ENCODE peak calls at places on chromosomes 2 and 18, in nine cellular contexts. One of them, this sample, is unnamed.
A peak's percentile ranks its signal among the peaks of the same experiment; 100 is the strongest.

GRCh38 chr2:160022162-160022561 is 40.3 kb downstream of the PLA2R1 start:
- DNase-seq in SK-N-SH: no peak
- DNase-seq in uterus: no peak
- DNase-seq in HFFc6: no peak
- DNase-seq in astrocyte of the cerebellum: no peak
- DNase-seq in AG04450: no peak
- DNase-seq in type B pancreatic cell: no peak
- DNase-seq in AG10803: no peak
- DNase-seq in dorsolateral prefrontal cortex: no peak
- DNase-seq in this sample: no peak

GRCh38 chr2:177551989-177552413 is 159.4 kb downstream of the AGPS start:
- DNase-seq in astrocyte of the cerebellum: no peak
- DNase-seq in uterus: no peak
- DNase-seq in HFFc6: no peak
- DNase-seq in AG04450: no peak
- DNase-seq in AG10803: no peak
- DNase-seq in dorsolateral prefrontal cortex: peak; percentile 69
- DNase-seq in SK-N-SH: peak; percentile 64
- DNase-seq in type B pancreatic cell: no peak
- DNase-seq in this sample: no peak

GRCh38 chr2:239781461-239781860 is 243.7 kb downstream of the NDUFA10 start:
- DNase-seq in AG04450: no peak
- DNase-seq in HFFc6: no peak
- DNase-seq in dorsolateral prefrontal cortex: no peak
- DNase-seq in astrocyte of the cerebellum: no peak
- DNase-seq in uterus: no peak
- DNase-seq in AG10803: no peak
- DNase-seq in type B pancreatic cell: no peak
- DNase-seq in SK-N-SH: no peak
- DNase-seq in this sample: no peak

GRCh38 chr18:23453657-23454011 is 547 bp downstream of the RIOK3 start:
- DNase-seq in dorsolateral prefrontal cortex: no peak
- DNase-seq in astrocyte of the cerebellum: peak; percentile 12
- DNase-seq in HFFc6: peak; percentile 51
- DNase-seq in AG10803: peak; percentile 56
- DNase-seq in SK-N-SH: no peak
- DNase-seq in uterus: no peak
- DNase-seq in type B pancreatic cell: no peak
- DNase-seq in AG04450: no peak
- DNase-seq in this sample: no peak

GRCh38 chr2:240024766-240025165 is 376 bp downstream of the NDUFA10 start:
- DNase-seq in uterus: no peak
- DNase-seq in HFFc6: no peak
- DNase-seq in AG10803: no peak
- DNase-seq in type B pancreatic cell: no peak
- DNase-seq in dorsolateral prefrontal cortex: no peak
- DNase-seq in AG04450: no peak
- DNase-seq in astrocyte of the cerebellum: no peak
- DNase-seq in SK-N-SH: no peak
- DNase-seq in this sample: no peak

GRCh38 chr2:16625201-16625729 is 40.4 kb downstream of the CYRIA start:
- DNase-seq in AG10803: no peak
- DNase-seq in uterus: no peak
- DNase-seq in dorsolateral prefrontal cortex: no peak
- DNase-seq in AG04450: no peak
- DNase-seq in type B pancreatic cell: no peak
- DNase-seq in SK-N-SH: no peak
- DNase-seq in astrocyte of the cerebellum: no peak
- DNase-seq in HFFc6: no peak
- DNase-seq in this sample: no peak

GRCh38 chr2:151638188-151638933 is 95.9 kb downstream of the NEB start:
- DNase-seq in HFFc6: no peak
- DNase-seq in type B pancreatic cell: no peak
- DNase-seq in AG04450: no peak
- DNase-seq in uterus: no peak
- DNase-seq in SK-N-SH: no peak
- DNase-seq in AG10803: no peak
- DNase-seq in astrocyte of the cerebellum: no peak
- DNase-seq in dorsolateral prefrontal cortex: no peak
- DNase-seq in this sample: no peak

GRCh38 chr18:7177131-7177744 is 53.7 kb upstream of the LRRC30 start:
- DNase-seq in dorsolateral prefrontal cortex: no peak
- DNase-seq in AG04450: peak; percentile 44
- DNase-seq in astrocyte of the cerebellum: peak; percentile 63
- DNase-seq in HFFc6: peak; percentile 50
- DNase-seq in uterus: peak; percentile 41
- DNase-seq in AG10803: peak; percentile 69
- DNase-seq in SK-N-SH: peak; percentile 86
- DNase-seq in type B pancreatic cell: no peak
- DNase-seq in this sample: peak; percentile 25

GRCh38 chr18:21335927-21336488 is 94.0 kb downstream of the GREB1L start:
- DNase-seq in type B pancreatic cell: no peak
- DNase-seq in HFFc6: no peak
- DNase-seq in dorsolateral prefrontal cortex: no peak
- DNase-seq in AG10803: no peak
- DNase-seq in SK-N-SH: no peak
- DNase-seq in astrocyte of the cerebellum: no peak
- DNase-seq in AG04450: no peak
- DNase-seq in uterus: no peak
- DNase-seq in this sample: no peak

DNA sequence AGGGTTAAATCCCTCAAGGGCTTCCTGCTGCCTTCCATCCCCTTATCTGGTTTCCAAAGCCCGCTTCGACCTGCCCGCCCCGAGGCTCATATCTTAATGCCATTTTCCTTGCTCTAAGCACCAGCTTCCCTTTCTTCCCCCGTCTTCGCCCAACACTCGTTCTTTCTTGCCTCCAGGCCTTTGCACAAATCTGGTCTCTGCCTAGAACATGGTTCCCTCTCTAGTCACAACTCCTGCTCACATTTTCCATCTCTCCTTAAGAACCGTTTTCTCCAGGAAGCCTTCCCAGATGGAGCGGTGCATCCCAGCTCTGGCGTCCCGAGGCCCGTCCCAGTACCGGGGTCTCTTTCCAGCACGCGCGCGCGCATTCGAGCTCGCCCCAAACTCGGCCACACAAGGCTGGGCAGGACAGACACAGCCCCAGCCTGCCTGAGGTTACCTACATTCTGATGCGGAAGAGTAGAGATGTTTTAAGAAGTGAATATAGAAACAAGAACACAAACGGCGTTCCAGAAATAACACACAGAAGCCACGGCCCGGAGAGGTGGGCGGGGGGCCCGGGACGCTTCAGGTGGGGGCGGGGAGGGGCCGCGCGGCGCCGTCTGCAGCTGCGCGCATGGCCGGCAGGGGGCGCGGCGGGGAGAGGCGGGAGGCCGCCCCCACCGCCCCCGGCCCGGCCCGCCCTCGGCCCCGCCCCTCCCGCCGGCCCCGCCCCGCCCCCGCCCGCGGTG is at the start of gene DGKD:
- DNase-seq in type B pancreatic cell: no peak
- DNase-seq in AG04450: no peak
- DNase-seq in AG10803: peak; percentile 22
- DNase-seq in astrocyte of the cerebellum: no peak
- DNase-seq in HFFc6: no peak
- DNase-seq in SK-N-SH: peak; percentile 99
- DNase-seq in uterus: peak; percentile 65
- DNase-seq in dorsolateral prefrontal cortex: no peak
- DNase-seq in this sample: no peak
- TF ChIP-seq CTCF in type B pancreatic cell: peak; percentile 50
- TF ChIP-seq CTCF in AG04450: peak; percentile 9
- TF ChIP-seq CTCF in AG10803: no peak
- TF ChIP-seq CTCF in astrocyte of the cerebellum: no peak
- TF ChIP-seq CTCF in HFFc6: peak; percentile 47
- TF ChIP-seq CTCF in SK-N-SH: peak; percentile 41
- TF ChIP-seq CTCF in uterus: peak; percentile 34
- TF ChIP-seq CTCF in dorsolateral prefrontal cortex: no peak
- TF ChIP-seq CTCF in this sample: peak; percentile 14

GRCh38 chr2:106097370-106098000 is 96.6 kb downstream of the UXS1 start:
- DNase-seq in astrocyte of the cerebellum: no peak
- DNase-seq in HFFc6: no peak
- DNase-seq in uterus: no peak
- DNase-seq in SK-N-SH: no peak
- DNase-seq in type B pancreatic cell: no peak
- DNase-seq in dorsolateral prefrontal cortex: no peak
- DNase-seq in AG04450: no peak
- DNase-seq in AG10803: no peak
- DNase-seq in this sample: no peak

GRCh38 chr2:106094101-106094860 is 99.8 kb downstream of the UXS1 start:
- DNase-seq in HFFc6: no peak
- DNase-seq in SK-N-SH: no peak
- DNase-seq in AG10803: no peak
- DNase-seq in AG04450: no peak
- DNase-seq in astrocyte of the cerebellum: no peak
- DNase-seq in dorsolateral prefrontal cortex: no peak
- DNase-seq in uterus: no peak
- DNase-seq in type B pancreatic cell: no peak
- DNase-seq in this sample: no peak

GRCh38 chr2:106098081-106098480 is 96.0 kb downstream of the UXS1 start:
- DNase-seq in dorsolateral prefrontal cortex: no peak
- DNase-seq in HFFc6: no peak
- DNase-seq in AG04450: no peak
- DNase-seq in SK-N-SH: peak; percentile 53
- DNase-seq in AG10803: no peak
- DNase-seq in astrocyte of the cerebellum: no peak
- DNase-seq in type B pancreatic cell: no peak
- DNase-seq in uterus: no peak
- DNase-seq in this sample: no peak

GRCh38 chr2:106096446-106097369 is 97.4 kb downstream of the UXS1 start:
- DNase-seq in type B pancreatic cell: no peak
- DNase-seq in dorsolateral prefrontal cortex: no peak
- DNase-seq in HFFc6: no peak
- DNase-seq in uterus: no peak
- DNase-seq in AG10803: no peak
- DNase-seq in AG04450: no peak
- DNase-seq in SK-N-SH: no peak
- DNase-seq in astrocyte of the cerebellum: no peak
- DNase-seq in this sample: no peak

DNA sequence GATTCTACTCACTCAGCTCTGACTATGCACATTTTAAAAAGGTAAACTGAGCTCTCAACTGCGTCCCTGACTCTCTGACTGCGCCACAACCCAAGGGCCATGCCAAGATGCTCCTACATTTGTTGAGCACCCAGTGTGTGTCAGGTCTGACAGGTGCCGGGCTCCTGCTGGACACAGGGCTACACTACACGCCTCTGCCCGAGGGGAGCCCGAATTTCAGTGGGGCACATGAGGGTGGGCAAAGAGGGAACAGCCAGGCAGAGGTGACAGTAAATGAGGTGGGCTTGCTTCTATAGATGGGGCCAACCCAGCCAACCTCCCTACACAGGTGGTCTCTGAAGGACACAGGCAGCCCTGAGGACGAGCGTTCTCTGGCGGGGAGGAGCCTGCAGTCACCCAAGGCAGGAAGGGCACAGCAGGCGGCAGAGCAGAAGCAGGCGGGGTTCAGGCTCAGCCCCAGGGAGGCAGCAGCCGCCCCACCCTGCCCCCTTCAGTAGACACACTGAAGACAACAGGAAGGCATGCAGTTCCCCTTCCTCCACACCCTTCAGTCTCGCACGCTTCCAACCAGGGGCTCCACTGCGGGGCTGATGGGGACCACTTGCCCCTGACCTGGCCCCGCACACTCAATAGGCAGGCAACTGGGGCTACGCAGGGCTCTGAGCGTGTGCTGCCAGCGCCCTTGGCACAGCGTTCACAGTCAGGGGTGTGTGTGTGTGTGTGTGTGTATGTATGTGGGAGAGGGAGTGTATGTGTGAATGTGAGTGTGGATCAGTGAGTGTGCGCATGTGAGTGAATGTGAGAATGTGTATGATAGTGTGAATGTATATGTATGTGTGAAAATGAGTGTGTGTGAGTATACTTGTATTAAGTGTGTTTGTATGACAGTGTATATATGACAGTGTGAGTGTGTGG is 98.4 kb downstream of the UXS1 start:
- DNase-seq in AG10803: no peak
- DNase-seq in SK-N-SH: no peak
- DNase-seq in type B pancreatic cell: no peak
- DNase-seq in dorsolateral prefrontal cortex: no peak
- DNase-seq in astrocyte of the cerebellum: no peak
- DNase-seq in AG04450: no peak
- DNase-seq in uterus: no peak
- DNase-seq in HFFc6: no peak
- DNase-seq in this sample: no peak
- TF ChIP-seq CTCF in AG10803: no peak
- TF ChIP-seq CTCF in SK-N-SH: no peak
- TF ChIP-seq CTCF in type B pancreatic cell: no peak
- TF ChIP-seq CTCF in dorsolateral prefrontal cortex: no peak
- TF ChIP-seq CTCF in astrocyte of the cerebellum: no peak
- TF ChIP-seq CTCF in AG04450: no peak
- TF ChIP-seq CTCF in uterus: no peak
- TF ChIP-seq CTCF in HFFc6: no peak
- TF ChIP-seq CTCF in this sample: no peak

GRCh38 chr2:237083026-237083425 is 2.7 kb upstream of the COPS8 start:
- DNase-seq in astrocyte of the cerebellum: no peak
- DNase-seq in uterus: no peak
- DNase-seq in SK-N-SH: no peak
- DNase-seq in dorsolateral prefrontal cortex: no peak
- DNase-seq in AG10803: no peak
- DNase-seq in AG04450: no peak
- DNase-seq in type B pancreatic cell: no peak
- DNase-seq in HFFc6: no peak
- DNase-seq in this sample: no peak

GRCh38 chr2:237090906-237091305 is 5.2 kb downstream of the COPS8 start:
- DNase-seq in AG10803: no peak
- DNase-seq in AG04450: no peak
- DNase-seq in uterus: peak; percentile 36
- DNase-seq in astrocyte of the cerebellum: no peak
- DNase-seq in type B pancreatic cell: no peak
- DNase-seq in SK-N-SH: no peak
- DNase-seq in HFFc6: no peak
- DNase-seq in dorsolateral prefrontal cortex: no peak
- DNase-seq in this sample: no peak

GRCh38 chr2:237084444-237084843 is 1.2 kb upstream of the COPS8 start:
- DNase-seq in astrocyte of the cerebellum: no peak
- DNase-seq in uterus: no peak
- DNase-seq in HFFc6: no peak
- DNase-seq in AG04450: no peak
- DNase-seq in SK-N-SH: no peak
- DNase-seq in AG10803: no peak
- DNase-seq in type B pancreatic cell: no peak
- DNase-seq in dorsolateral prefrontal cortex: no peak
- DNase-seq in this sample: no peak

GRCh38 chr2:237081596-237081995 is 4.1 kb upstream of the COPS8 start:
- DNase-seq in AG04450: no peak
- DNase-seq in HFFc6: no peak
- DNase-seq in SK-N-SH: no peak
- DNase-seq in AG10803: no peak
- DNase-seq in type B pancreatic cell: no peak
- DNase-seq in uterus: no peak
- DNase-seq in astrocyte of the cerebellum: no peak
- DNase-seq in dorsolateral prefrontal cortex: no peak
- DNase-seq in this sample: no peak

GRCh38 chr2:237085261-237086221 is at the start of gene COPS8:
- DNase-seq in dorsolateral prefrontal cortex: peak; percentile 91
- DNase-seq in HFFc6: peak; percentile 92
- DNase-seq in type B pancreatic cell: peak; percentile 96
- DNase-seq in AG04450: peak; percentile 74
- DNase-seq in AG10803: peak; percentile 91
- DNase-seq in SK-N-SH: peak; percentile 95
- DNase-seq in uterus: peak; percentile 95
- DNase-seq in astrocyte of the cerebellum: peak; percentile 85
- DNase-seq in this sample: no peak
- TF ChIP-seq CTCF in dorsolateral prefrontal cortex: peak; percentile 57
- TF ChIP-seq CTCF in HFFc6: peak; percentile 3
- TF ChIP-seq CTCF in type B pancreatic cell: peak; percentile 62
- TF ChIP-seq CTCF in AG04450: peak; percentile 33
- TF ChIP-seq CTCF in AG10803: peak; percentile 31
- TF ChIP-seq CTCF in SK-N-SH: peak; percentile 42
- TF ChIP-seq CTCF in uterus: peak; percentile 32
- TF ChIP-seq CTCF in astrocyte of the cerebellum: peak; percentile 28
- TF ChIP-seq CTCF in this sample: peak; percentile 25

GRCh38 chr2:5176764-5177163 is 515.4 kb upstream of the SOX11 start:
- DNase-seq in SK-N-SH: no peak
- DNase-seq in dorsolateral prefrontal cortex: no peak
- DNase-seq in uterus: no peak
- DNase-seq in astrocyte of the cerebellum: no peak
- DNase-seq in HFFc6: no peak
- DNase-seq in AG10803: no peak
- DNase-seq in AG04450: no peak
- DNase-seq in type B pancreatic cell: no peak
- DNase-seq in this sample: no peak
- TF ChIP-seq CTCF in SK-N-SH: no peak
- TF ChIP-seq CTCF in dorsolateral prefrontal cortex: no peak
- TF ChIP-seq CTCF in uterus: no peak
- TF ChIP-seq CTCF in astrocyte of the cerebellum: no peak
- TF ChIP-seq CTCF in HFFc6: no peak
- TF ChIP-seq CTCF in AG10803: no peak
- TF ChIP-seq CTCF in AG04450: no peak
- TF ChIP-seq CTCF in type B pancreatic cell: no peak
- TF ChIP-seq CTCF in this sample: no peak